ENCODE peak calls at places on chromosomes 5 and 9, in seven cellular contexts. I is trophoblast cell, S is IMR-90, M is H9, P is mesendoderm, D is mesenchymal stem cell, F is H1. X is an unnamed sample.

GRCh38 chr9:33133186-33133585 is 34.0 kb downstream of the B4GALT1 start:
- DNase-seq in I (peak), S (no peak), M (no peak), P (no peak), D (no peak), F (no peak), X (no peak)

GRCh38 chr9:113516840-113517577 is 53.5 kb downstream of the RGS3 start:
- DNase-seq in I (no peak), S (peak), M (no peak), P (no peak), D (no peak), F (no peak), X (no peak)

GRCh38 chr5:66517361-66517760 is 78.8 kb upstream of the MAST4 start:
- DNase-seq in I (no peak), S (no peak), M (no peak), P (no peak), D (no peak), F (no peak), X (no peak)

GRCh38 chr9:37392272-37392671 is 30.2 kb upstream of the GRHPR start:
- DNase-seq in I (no peak), S (no peak), M (peak), P (peak), D (no peak), F (no peak), X (no peak)

GRCh38 chr5:52948418-52949076 is 40.6 kb upstream of the ITGA2 start:
- DNase-seq in I (peak), S (peak), M (peak), P (peak), D (peak), F (no peak), X (peak)

GRCh38 chr5:1800470-1801060 is 642 bp upstream of the NDUFS6 start:
- DNase-seq in I (no peak), S (no peak), M (no peak), P (peak), D (peak), F (no peak), X (peak)

GRCh38 chr5:167229751-167230150 is 1061.7 kb upstream of the WWC1 start:
- DNase-seq in I (peak), S (no peak), M (no peak), P (no peak), D (no peak), F (no peak), X (no peak)

GRCh38 chr5:81265101-81265500 is 32.0 kb downstream of the CKMT2 start:
- DNase-seq in I (no peak), S (peak), M (no peak), P (no peak), D (peak), F (no peak), X (no peak)

GRCh38 chr5:94086194-94086593 is 344.8 kb upstream of the POU5F2 start:
- DNase-seq in I (peak), S (no peak), M (no peak), P (no peak), D (no peak), F (no peak), X (no peak)

GRCh38 chr9:136865768-136866103 is 372 bp downstream of the EDF1 start:
- DNase-seq in I (no peak), S (no peak), M (peak), P (no peak), D (no peak), F (no peak), X (no peak)

GRCh38 chr5:142841511-142842255 is 71.5 kb downstream of the ARHGAP26 start:
- DNase-seq in I (peak), S (peak), M (peak), P (peak), D (peak), F (no peak), X (peak)

GRCh38 chr9:3177921-3178320 is 334.0 kb upstream of the PUM3 start:
- DNase-seq in I (no peak), S (no peak), M (no peak), P (no peak), D (no peak), F (no peak), X (no peak)

GRCh38 chr5:160240350-160240749 is 11.0 kb downstream of the FABP6 start:
- DNase-seq in I (no peak), S (no peak), M (no peak), P (no peak), D (no peak), F (no peak), X (no peak)

GRCh38 chr9:134433101-134433500 is 106.8 kb downstream of the RXRA start:
- DNase-seq in I (no peak), S (peak), M (no peak), P (no peak), D (no peak), F (no peak), X (no peak)

GRCh38 chr5:5304361-5305035 is 118.0 kb upstream of the ICE1 start:
- DNase-seq in I (peak), S (no peak), M (no peak), P (no peak), D (no peak), F (no peak), X (no peak)

GRCh38 chr9:99778308-99778707 is 43.4 kb upstream of the NR4A3 start:
- DNase-seq in I (no peak), S (peak), M (no peak), P (no peak), D (peak), F (no peak), X (no peak)

GRCh38 chr5:169964247-169964646 is 16.0 kb downstream of the INSYN2B start:
- DNase-seq in I (no peak), S (no peak), M (no peak), P (no peak), D (no peak), F (no peak), X (no peak)

GRCh38 chr9:109971226-109971625 is 191.2 kb downstream of the PALM2AKAP2 start:
- DNase-seq in I (no peak), S (no peak), M (no peak), P (no peak), D (no peak), F (no peak), X (no peak)

GRCh38 chr5:59765446-59765845 is 128.1 kb downstream of the PDE4D start:
- DNase-seq in I (no peak), S (no peak), M (no peak), P (no peak), D (no peak), F (no peak), X (no peak)

GRCh38 chr9:105244996-105245719 is 707 bp downstream of the SLC44A1 start:
- DNase-seq in I (peak), S (no peak), M (peak), P (peak), D (peak), F (peak), X (peak)

GRCh38 chr5:92548351-92548750 is 1032.7 kb downstream of the NR2F1-AS1 start:
- DNase-seq in I (no peak), S (peak), M (no peak), P (no peak), D (peak), F (no peak), X (no peak)

GRCh38 chr5:57884346-57885102 is 401.9 kb upstream of the ACTBL2 start:
- DNase-seq in I (peak), S (no peak), M (no peak), P (no peak), D (no peak), F (no peak), X (no peak)

GRCh38 chr5:67770431-67771025 is 445.0 kb upstream of the PIK3R1 start:
- DNase-seq in I (peak), S (no peak), M (no peak), P (peak), D (peak), F (no peak), X (no peak)

GRCh38 chr9:73548201-73548600 is 396.5 kb downstream of the ANXA1 start:
- DNase-seq in I (no peak), S (no peak), M (no peak), P (no peak), D (peak), F (no peak), X (no peak)

GRCh38 chr5:51657340-51658240 is 274.3 kb downstream of the ISL1 start:
- DNase-seq in I (no peak), S (no peak), M (no peak), P (peak), D (no peak), F (no peak), X (no peak)

GRCh38 chr5:52928664-52929063 is 60.5 kb upstream of the ITGA2 start:
- DNase-seq in I (no peak), S (no peak), M (no peak), P (no peak), D (no peak), F (no peak), X (no peak)

GRCh38 chr9:136859821-136860269 is 6.3 kb downstream of the EDF1 start:
- DNase-seq in I (no peak), S (no peak), M (no peak), P (no peak), D (no peak), F (peak), X (no peak)

GRCh38 chr5:58133631-58134296 is 326.1 kb downstream of the PLK2 start:
- DNase-seq in I (no peak), S (peak), M (no peak), P (no peak), D (no peak), F (no peak), X (no peak)

GRCh38 chr9:12765399-12765798 is 9.4 kb upstream of the LURAP1L start:
- DNase-seq in I (no peak), S (no peak), M (no peak), P (no peak), D (no peak), F (no peak), X (no peak)

GRCh38 chr5:9483251-9483650 is 62.6 kb downstream of the SEMA5A start:
- DNase-seq in I (no peak), S (peak), M (no peak), P (peak), D (peak), F (no peak), X (no peak)

GRCh38 chr5:107806705-107807104 is 136.0 kb upstream of the EFNA5 start:
- DNase-seq in I (peak), S (peak), M (no peak), P (peak), D (peak), F (no peak), X (no peak)

GRCh38 chr9:135447126-135447525 is 32.5 kb upstream of the PPP1R26 start:
- DNase-seq in I (no peak), S (no peak), M (no peak), P (no peak), D (no peak), F (no peak), X (no peak)

GRCh38 chr5:88248743-88249540 is 19.7 kb downstream of the TMEM161B start:
- DNase-seq in I (no peak), S (no peak), M (no peak), P (peak), D (no peak), F (no peak), X (no peak)

GRCh38 chr5:75461679-75462078 is 49.8 kb downstream of the CERT1 start:
- DNase-seq in I (no peak), S (peak), M (no peak), P (no peak), D (peak), F (no peak), X (no peak)

GRCh38 chr9:71885467-71885866 is 25.5 kb downstream of the ABHD17B start:
- DNase-seq in I (no peak), S (no peak), M (no peak), P (no peak), D (no peak), F (no peak), X (no peak)

GRCh38 chr5:63697811-63698210 is 264.4 kb downstream of the HTR1A start:
- DNase-seq in I (no peak), S (no peak), M (no peak), P (no peak), D (no peak), F (no peak), X (no peak)
- H2BK5ac ChIP-seq in I (no peak), S (no peak), M (no peak), P (no peak), D (no peak), F (no peak), X (no peak)

DNA sequence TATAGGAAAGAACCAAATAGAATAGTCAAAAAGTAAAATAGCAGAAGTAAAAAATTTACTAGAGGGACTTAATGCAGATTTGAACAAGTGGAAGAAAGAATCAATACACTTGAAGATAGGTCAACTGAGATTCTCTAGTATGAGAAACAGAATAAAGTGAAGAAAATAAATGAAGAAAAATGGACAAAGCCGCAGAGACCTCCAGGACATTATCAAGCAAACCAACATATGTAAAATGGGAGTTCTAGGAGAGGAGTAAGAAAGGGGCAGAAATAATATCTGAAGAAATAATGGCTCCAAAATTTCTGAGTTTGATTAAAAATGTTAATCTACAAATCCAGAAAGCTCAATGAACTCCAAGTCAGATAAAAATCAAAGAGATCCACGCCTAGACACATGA is 70.0 kb upstream of the ZBTB43 start:
- DNase-seq in I (no peak), S (no peak), M (no peak), P (no peak), D (no peak), F (no peak), X (no peak)
- H2BK5ac ChIP-seq in I (no peak), S (no peak), M (no peak), P (no peak), D (no peak), F (no peak), X (no peak)

DNA sequence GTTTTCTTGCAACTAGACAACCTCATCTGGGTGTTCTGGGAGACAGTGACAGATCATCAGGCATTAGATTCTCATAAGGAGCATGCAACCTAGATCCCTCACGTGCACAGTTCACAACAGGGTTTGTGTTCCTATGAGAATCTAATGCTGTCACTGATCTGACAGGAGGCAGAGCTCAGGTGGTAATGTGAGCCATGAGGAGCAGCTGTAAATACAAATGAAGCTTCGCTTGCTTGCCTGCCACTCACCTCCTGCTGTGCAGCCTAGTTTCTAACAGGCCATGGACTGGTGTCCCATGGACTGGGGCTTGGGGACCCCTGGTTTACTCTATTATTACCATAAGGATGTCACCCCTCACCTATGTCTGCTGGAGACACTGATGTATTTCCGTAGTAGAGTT is 166.8 kb downstream of the PSAT1 start:
- DNase-seq in I (no peak), S (no peak), M (no peak), P (no peak), D (no peak), F (no peak), X (no peak)
- H2BK5ac ChIP-seq in I (no peak), S (no peak), M (no peak), P (no peak), D (no peak), F (no peak), X (no peak)

DNA sequence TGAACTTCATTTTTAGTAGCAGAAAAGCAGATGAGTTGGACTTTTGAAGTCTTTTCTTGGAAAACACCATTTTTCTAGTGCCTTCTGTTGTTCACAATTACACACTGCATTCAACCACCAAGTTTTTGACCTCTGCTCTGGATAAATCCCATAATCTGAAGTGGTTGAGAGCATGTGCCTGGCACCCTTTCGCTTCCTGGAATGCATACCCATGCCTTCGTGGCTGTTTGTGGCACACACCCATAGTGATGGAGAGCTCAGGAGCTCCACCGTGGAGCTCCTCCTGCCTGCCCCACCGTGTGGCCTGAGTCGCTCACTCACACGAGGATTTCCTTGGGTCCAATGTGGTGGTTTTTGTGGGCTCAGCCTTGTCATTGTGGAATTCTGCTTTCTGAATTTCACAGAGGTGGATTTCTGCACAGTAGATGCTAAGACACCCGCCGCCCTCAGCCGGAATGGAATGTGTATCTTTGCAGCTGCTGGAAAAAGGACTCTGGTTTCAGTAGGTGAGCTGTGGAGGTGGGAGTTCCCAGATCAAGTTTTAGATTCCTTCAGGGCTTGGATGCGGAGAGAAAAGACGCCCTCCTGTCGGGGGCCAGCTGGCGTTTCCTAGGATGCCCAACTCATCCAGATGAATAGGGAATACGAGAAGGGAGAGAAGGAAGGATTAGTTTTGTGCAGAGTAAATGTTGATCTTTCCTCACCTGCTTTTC is 500.4 kb downstream of the IRX1 start:
- DNase-seq in I (no peak), S (no peak), M (no peak), P (no peak), D (no peak), F (no peak), X (no peak)
- H2BK5ac ChIP-seq in I (no peak), S (no peak), M (no peak), P (no peak), D (no peak), F (no peak), X (no peak)

GRCh38 chr5:148781771-148782170 is 44.6 kb upstream of the ADRB2 start:
- DNase-seq in I (no peak), S (no peak), M (no peak), P (no peak), D (no peak), F (no peak), X (no peak)
- H2BK5ac ChIP-seq in I (no peak), S (no peak), M (no peak), P (no peak), D (no peak), F (no peak), X (no peak)

DNA sequence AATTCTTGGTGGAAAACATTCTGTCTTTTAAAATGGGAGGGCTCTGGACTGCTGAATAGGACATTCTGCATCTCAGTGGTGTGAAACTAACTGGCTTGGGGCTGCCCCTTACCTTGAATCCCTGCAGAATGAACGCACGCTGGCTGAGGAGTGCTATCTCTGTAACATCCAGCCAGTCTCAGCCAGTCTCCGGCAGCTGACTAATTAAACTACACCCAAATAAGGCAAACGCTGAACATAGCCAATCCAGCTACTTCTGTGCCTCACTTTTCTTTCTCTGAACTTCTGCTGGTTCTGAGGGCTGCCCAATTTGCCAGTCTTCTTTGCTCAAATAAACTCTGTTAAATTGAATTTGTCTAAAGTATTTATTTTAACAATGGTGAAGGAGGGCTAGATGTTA is 153.9 kb upstream of the NFIL3 start:
- DNase-seq in I (no peak), S (no peak), M (no peak), P (peak), D (no peak), F (no peak), X (no peak)
- H2BK5ac ChIP-seq in I (no peak), S (no peak), M (no peak), P (no peak), D (no peak), F (no peak), X (no peak)